ENCODE peak calls at places on chromosome 11, in six cellular contexts. N is IMR-90, E is trophoblast cell, W is neuronal stem cell, L is H9, A is H1. P is an unnamed sample.

GRCh38 chr11:16612801-16613400 is 125.5 kb upstream of the C11orf58 start:
- DNase-seq in N (peak; percentile 35), E (no peak), W (peak; percentile 37), L (peak; percentile 32), A (no peak), P (peak; percentile 58)

GRCh38 chr11:112589132-112589531 is 328.5 kb upstream of the PLET1 start:
- DNase-seq in N (no peak), E (no peak), W (no peak), L (no peak), A (no peak), P (peak; percentile 79)

GRCh38 chr11:73085189-73085875 is 56.8 kb downstream of the FCHSD2 start:
- DNase-seq in N (peak; percentile 63), E (peak; percentile 11), W (no peak), L (no peak), A (no peak), P (peak; percentile 14)

GRCh38 chr11:4479676-4480075 is 2.8 kb upstream of the OR52K1 start:
- DNase-seq in N (no peak), E (peak; percentile 60), W (no peak), L (no peak), A (no peak), P (no peak)

GRCh38 chr11:96331556-96332168 is 11.3 kb downstream of the MAML2 start:
- DNase-seq in N (no peak), E (no peak), W (no peak), L (no peak), A (no peak), P (no peak)

GRCh38 chr11:1636291-1636950 is 6.8 kb downstream of the KRTAP5-5 start:
- DNase-seq in N (no peak), E (no peak), W (no peak), L (no peak), A (no peak), P (no peak)

GRCh38 chr11:35049906-35050531 is 89.0 kb upstream of the CD44 start:
- DNase-seq in N (no peak), E (no peak), W (no peak), L (no peak), A (no peak), P (peak; percentile 50)

GRCh38 chr11:112219476-112220232 is 6.6 kb upstream of the PTS start:
- DNase-seq in N (peak; percentile 81), E (peak; percentile 86), W (peak; percentile 67), L (peak; percentile 38), A (no peak), P (peak; percentile 81)

GRCh38 chr11:134033696-134034491 is 35.0 kb upstream of the JAM3 start:
- DNase-seq in N (peak; percentile 85), E (peak; percentile 69), W (peak; percentile 72), L (peak; percentile 95), A (peak; percentile 78), P (peak; percentile 91)

GRCh38 chr11:57940044-57940781 is 83.5 kb upstream of the OR9Q1 start:
- DNase-seq in N (no peak), E (no peak), W (no peak), L (no peak), A (no peak), P (no peak)

GRCh38 chr11:70736937-70737640 is 338.8 kb downstream of the CTTN start:
- DNase-seq in N (no peak), E (no peak), W (no peak), L (no peak), A (no peak), P (no peak)

GRCh38 chr11:10990637-10991036 is 132.8 kb upstream of the ZBED5 start:
- DNase-seq in N (no peak), E (no peak), W (no peak), L (no peak), A (no peak), P (no peak)

GRCh38 chr11:33329705-33330329 is 72.6 kb downstream of the HIPK3 start:
- DNase-seq in N (peak; percentile 72), E (peak; percentile 81), W (no peak), L (no peak), A (no peak), P (peak; percentile 70)

GRCh38 chr11:101860694-101861371 is 54.0 kb upstream of the CEP126 start:
- DNase-seq in N (peak; percentile 76), E (peak; percentile 80), W (peak; percentile 45), L (peak; percentile 69), A (no peak), P (peak; percentile 64)

GRCh38 chr11:77071077-77071476 is 4.3 kb downstream of the CAPN5 start:
- DNase-seq in N (no peak), E (no peak), W (no peak), L (no peak), A (no peak), P (no peak)

GRCh38 chr11:79066456-79067354 is 374.1 kb downstream of the TENM4 start:
- DNase-seq in N (no peak), E (no peak), W (no peak), L (peak; percentile 59), A (no peak), P (no peak)

GRCh38 chr11:36073411-36074203 is 129.7 kb downstream of the LDLRAD3 start:
- DNase-seq in N (peak; percentile 92), E (no peak), W (no peak), L (no peak), A (no peak), P (peak; percentile 83)

GRCh38 chr11:83971063-83971462 is 684.9 kb upstream of the CCDC90B start:
- DNase-seq in N (peak; percentile 0), E (no peak), W (peak; percentile 6), L (no peak), A (no peak), P (peak; percentile 20)

GRCh38 chr11:72298931-72299330 is 55.0 kb upstream of the PHOX2A start:
- DNase-seq in N (no peak), E (no peak), W (no peak), L (no peak), A (no peak), P (no peak)

GRCh38 chr11:76680517-76681425 is 10.2 kb upstream of the LRRC32 start:
- DNase-seq in N (peak; percentile 66), E (peak; percentile 81), W (peak; percentile 76), L (peak; percentile 88), A (peak; percentile 89), P (peak; percentile 77)

GRCh38 chr11:34613462-34614183 is 7.3 kb upstream of the EHF start:
- DNase-seq in N (no peak), E (no peak), W (no peak), L (no peak), A (no peak), P (no peak)

DNA sequence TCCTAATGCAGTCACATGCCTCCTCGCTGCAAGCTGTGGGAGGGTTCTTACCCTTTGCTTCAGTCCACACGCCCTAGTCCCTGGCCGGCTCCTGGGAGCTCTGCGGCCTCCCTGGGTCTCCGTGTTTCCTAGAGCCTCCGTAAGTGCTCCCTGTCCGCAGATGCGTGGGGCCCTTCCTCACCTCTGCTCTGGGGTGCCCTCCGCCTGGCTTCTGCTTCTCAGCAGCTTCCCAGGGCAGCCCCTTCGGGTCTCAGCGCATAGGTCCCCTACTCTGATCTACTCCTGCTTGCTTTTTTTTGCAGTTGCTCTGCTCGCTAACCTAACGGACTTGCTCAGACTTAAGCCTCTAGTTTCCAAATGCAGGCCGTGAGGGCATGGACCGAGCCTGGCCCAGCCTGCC is 22.4 kb downstream of the CAPN1 start:
- DNase-seq in N (no peak), E (no peak), W (no peak), L (no peak), A (no peak), P (no peak)
- H4K91ac ChIP-seq in N (no peak overlapping the region), E (no peak overlapping the region), W (no peak overlapping the region), L (no peak overlapping the region), A (no peak overlapping the region), P (no peak overlapping the region)

DNA sequence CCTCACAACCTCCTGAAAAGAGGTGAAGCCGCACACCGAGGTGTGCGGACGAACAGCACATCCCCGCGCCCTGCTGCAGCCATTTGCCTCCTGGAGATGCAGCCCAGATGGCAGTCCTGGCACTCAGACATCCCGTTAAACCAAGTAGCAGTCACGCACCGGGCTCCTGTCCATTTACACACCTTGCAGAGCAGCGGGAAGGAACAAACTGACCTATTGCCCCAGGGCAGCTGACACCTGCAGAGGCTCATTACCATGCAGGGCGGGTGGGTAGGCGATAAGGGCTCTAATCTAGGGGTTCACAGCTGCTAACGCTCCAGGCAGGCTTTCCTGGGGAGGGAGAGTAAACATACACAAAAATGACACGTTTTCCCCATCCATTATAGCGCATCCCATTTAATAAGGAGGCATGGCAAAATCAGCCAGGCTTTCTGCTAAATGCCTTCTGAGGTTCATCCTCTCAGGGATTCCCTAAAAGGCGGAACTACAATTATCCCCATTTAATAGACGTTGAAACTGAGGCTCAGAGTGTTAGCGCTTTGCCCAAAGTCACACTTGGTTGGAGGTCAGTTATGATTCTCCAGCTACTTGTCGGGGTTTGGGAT is 788 bp upstream of the EHBP1L1 start:
- DNase-seq in N (no peak), E (peak; percentile 61), W (no peak), L (no peak), A (no peak), P (peak; percentile 70)
- H3K4me1 ChIP-seq in N (peaks cover 33% of the 10 kb centered on the region), E (peaks cover 37% of the 10 kb centered on the region), W (peaks cover 31% of the 10 kb centered on the region), L (no peaks in the 10 kb centered on the region), A (peaks cover 31% of the 10 kb centered on the region), P (peaks cover 54% of the 10 kb centered on the region)

DNA sequence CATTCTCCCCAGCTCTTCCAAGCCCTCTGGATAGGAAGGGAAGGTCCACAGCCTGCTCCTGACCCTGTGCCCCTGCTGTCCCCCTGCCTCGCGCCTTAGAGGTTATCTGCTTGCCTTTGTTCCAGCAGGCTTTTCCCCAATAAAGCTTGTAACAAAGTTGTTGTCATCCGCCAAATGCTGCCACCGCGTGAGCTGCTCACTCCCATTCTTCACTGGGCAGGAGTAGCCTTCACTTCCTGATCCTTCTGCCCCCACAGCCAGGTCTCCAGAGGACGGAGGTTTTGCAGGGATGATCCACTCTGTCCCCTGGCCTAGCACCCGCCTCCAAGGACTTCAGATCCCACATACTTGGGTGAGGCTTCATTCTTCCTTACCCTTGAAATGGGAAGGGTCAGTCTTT is 94.0 kb upstream of the RASSF10 start:
- DNase-seq in N (no peak), E (no peak), W (no peak), L (no peak), A (no peak), P (no peak)
- H4K91ac ChIP-seq in N (no peak overlapping the region), E (no peak overlapping the region), W (no peak overlapping the region), L (no peak overlapping the region), A (peak overlapping the region; percentile 86), P (no peak overlapping the region)

GRCh38 chr11:126355324-126355925 is at the start of gene ST3GAL4:
- DNase-seq in N (peak; percentile 52), E (peak; percentile 56), W (peak; percentile 82), L (peak; percentile 90), A (peak; percentile 89), P (peak; percentile 68)

GRCh38 chr11:126352163-126352562 is 3.3 kb upstream of the ST3GAL4 start:
- DNase-seq in N (no peak), E (no peak), W (no peak), L (no peak), A (no peak), P (no peak)

GRCh38 chr11:126354631-126355323 is 709 bp upstream of the ST3GAL4 start:
- DNase-seq in N (no peak), E (no peak), W (no peak), L (no peak), A (no peak), P (no peak)

GRCh38 chr11:126350811-126351210 is 4.7 kb upstream of the ST3GAL4 start:
- DNase-seq in N (no peak), E (no peak), W (no peak), L (no peak), A (no peak), P (no peak)

GRCh38 chr11:126352934-126353801 is 2.3 kb upstream of the ST3GAL4 start:
- DNase-seq in N (peak; percentile 75), E (peak; percentile 9), W (no peak), L (no peak), A (no peak), P (peak; percentile 69)
- H3K4me1 ChIP-seq in N (peaks cover 23% of the 10 kb centered on the region), E (peaks cover 11% of the 10 kb centered on the region), W (peaks cover 18% of the 10 kb centered on the region), L (peaks cover 6% of the 10 kb centered on the region), A (peaks cover 23% of the 10 kb centered on the region), P (peaks cover 21% of the 10 kb centered on the region)

GRCh38 chr11:110795124-110795624 is 82.9 kb upstream of the ARHGAP20 start:
- DNase-seq in N (peak; percentile 56), E (no peak), W (no peak), L (no peak), A (no peak), P (no peak)
- H4K91ac ChIP-seq in N (no peak overlapping the region), E (no peak overlapping the region), W (no peak overlapping the region), L (no peak overlapping the region), A (no peak overlapping the region), P (no peak overlapping the region)